ENCODE peak calls at places on chromosomes 11 and 22, in four cellular contexts. R, E, W and C are unnamed samples.

GRCh38 chr11:122578168-122578825 is 77.2 kb upstream of the UBASH3B start:
- DNase-seq in E (no peak), R (no peak), W (no peak), C (peak; percentile 13)

GRCh38 chr11:94310191-94310875 is 6.0 kb downstream of the IZUMO1R start:
- DNase-seq in R (no peak), W (no peak), E (no peak), C (no peak)

GRCh38 chr11:68825603-68826002 is 16.1 kb downstream of the CPT1A start:
- DNase-seq in W (peak; percentile 83), E (no peak), R (peak; percentile 18), C (peak; percentile 71)

GRCh38 chr11:10418950-10419310 is 36.1 kb upstream of the AMPD3 start:
- DNase-seq in E (no peak), W (no peak), R (no peak), C (no peak)

GRCh38 chr22:23220485-23221350 is 40.4 kb downstream of the BCR start:
- DNase-seq in W (peak; percentile 80), E (no peak), R (no peak), C (no peak)

GRCh38 chr11:31050061-31050790 is 319.3 kb downstream of the DCDC1 start:
- DNase-seq in R (no peak), E (peak; percentile 40), W (no peak), C (no peak)

GRCh38 chr11:95692526-95693270 is 96.9 kb downstream of the FAM76B start:
- DNase-seq in R (no peak), W (no peak), E (no peak), C (no peak)

GRCh38 chr11:126438272-126438671 is 82.8 kb downstream of the ST3GAL4 start:
- DNase-seq in E (no peak), W (no peak), R (no peak), C (no peak)

GRCh38 chr11:44623321-44623715 is 57.9 kb downstream of the CD82 start:
- DNase-seq in R (no peak), W (no peak), E (no peak), C (peak; percentile 4)

GRCh38 chr11:43212279-43212678 is 99.5 kb upstream of the API5 start:
- DNase-seq in W (no peak), E (no peak), R (peak; percentile 18), C (peak; percentile 7)

GRCh38 chr11:131033151-131033651 is 116.9 kb upstream of the SNX19 start:
- DNase-seq in R (no peak), E (no peak), W (peak; percentile 77), C (no peak)

GRCh38 chr11:64000026-64000739 is 13.9 kb downstream of the OTUB1 start:
- DNase-seq in W (peak; percentile 89), R (peak; percentile 91), E (peak; percentile 86), C (peak; percentile 54)

GRCh38 chr22:26485013-26485412 is 1.3 kb downstream of the SRRD start:
- DNase-seq in E (no peak), W (no peak), R (no peak), C (no peak)

GRCh38 chr11:117303101-117303500 is 12.0 kb downstream of the BACE1-AS start:
- DNase-seq in W (no peak), R (no peak), E (no peak), C (no peak)

GRCh38 chr22:29079218-29079901 is 6.5 kb downstream of the KREMEN1 start:
- DNase-seq in W (no peak), R (no peak), E (no peak), C (peak; percentile 38)
- H3K27ac ChIP-seq in W (no peak overlapping the region), R (no peak overlapping the region), E (peak overlapping the region; percentile 48), C (peak overlapping the region; percentile 62)

GRCh38 chr11:66119348-66120133 is 49.5 kb downstream of the PACS1 start:
- DNase-seq in R (peak; percentile 52), W (no peak), E (no peak), C (peak; percentile 79)
- H3K4me3 ChIP-seq in R (no peak overlapping the region), W (no peak overlapping the region), E (no peak overlapping the region), C (no peak overlapping the region)

GRCh38 chr22:44741929-44742328 is 10.4 kb upstream of the ARHGAP8 start:
- DNase-seq in E (no peak), R (no peak), W (no peak), C (no peak)

GRCh38 chr22:44746061-44746789 is 6.2 kb upstream of the ARHGAP8 start:
- DNase-seq in W (no peak), E (no peak), R (no peak), C (no peak)

GRCh38 chr22:44743804-44744211 is 8.6 kb upstream of the ARHGAP8 start:
- DNase-seq in R (no peak), E (no peak), W (no peak), C (no peak)

GRCh38 chr22:44740307-44740706 is 12.1 kb upstream of the ARHGAP8 start:
- DNase-seq in R (no peak), W (no peak), E (no peak), C (no peak)

GRCh38 chr22:44743247-44743646 is 9.1 kb upstream of the ARHGAP8 start:
- DNase-seq in E (no peak), W (peak; percentile 48), R (no peak), C (no peak)
- H3K27ac ChIP-seq in E (no peak overlapping the region), W (no peak overlapping the region), R (no peak overlapping the region), C (no peak overlapping the region)

DNA sequence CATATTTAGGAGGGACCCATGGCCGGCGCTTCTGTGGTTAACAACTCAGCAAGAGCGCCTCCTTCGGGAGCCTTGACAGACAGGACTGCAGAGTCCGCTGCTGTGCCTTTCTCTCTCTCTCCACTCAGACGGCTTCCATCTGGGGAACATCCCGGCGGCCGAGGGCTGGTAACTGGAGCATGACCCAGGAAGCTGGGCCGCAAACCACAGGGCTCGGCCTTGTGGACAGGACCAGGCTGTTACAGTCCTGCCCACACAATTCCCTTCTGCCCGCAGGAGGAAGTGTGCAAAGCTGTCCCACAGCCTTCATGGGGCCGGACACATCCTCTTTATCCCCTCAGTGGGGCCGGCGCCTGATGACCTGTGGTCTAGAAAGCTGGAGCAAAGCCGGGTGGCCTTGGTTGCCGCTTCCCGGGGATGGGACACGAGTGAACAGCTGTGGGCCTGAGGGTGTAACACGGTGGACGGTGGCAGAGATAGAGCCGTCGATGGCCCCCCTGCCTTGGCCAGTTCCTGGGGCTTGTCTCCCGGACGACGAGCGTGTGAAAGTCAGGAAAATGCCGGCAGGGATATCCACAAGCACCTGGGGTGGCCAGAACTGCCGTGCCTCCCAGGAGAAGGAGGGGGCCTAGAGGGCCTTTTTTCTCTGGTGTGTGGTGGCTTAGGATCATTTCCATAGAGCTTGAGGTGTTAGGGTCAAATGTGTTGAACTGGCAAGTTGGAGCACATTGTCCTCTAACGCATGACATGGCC is 50.1 kb downstream of the FBLN1 start:
- DNase-seq in W (peak; percentile 94), R (peak; percentile 45), E (peak; percentile 79), C (no peak)
- H3K4me3 ChIP-seq in W (no peak overlapping the region), R (no peak overlapping the region), E (no peak overlapping the region), C (no peak overlapping the region)

DNA sequence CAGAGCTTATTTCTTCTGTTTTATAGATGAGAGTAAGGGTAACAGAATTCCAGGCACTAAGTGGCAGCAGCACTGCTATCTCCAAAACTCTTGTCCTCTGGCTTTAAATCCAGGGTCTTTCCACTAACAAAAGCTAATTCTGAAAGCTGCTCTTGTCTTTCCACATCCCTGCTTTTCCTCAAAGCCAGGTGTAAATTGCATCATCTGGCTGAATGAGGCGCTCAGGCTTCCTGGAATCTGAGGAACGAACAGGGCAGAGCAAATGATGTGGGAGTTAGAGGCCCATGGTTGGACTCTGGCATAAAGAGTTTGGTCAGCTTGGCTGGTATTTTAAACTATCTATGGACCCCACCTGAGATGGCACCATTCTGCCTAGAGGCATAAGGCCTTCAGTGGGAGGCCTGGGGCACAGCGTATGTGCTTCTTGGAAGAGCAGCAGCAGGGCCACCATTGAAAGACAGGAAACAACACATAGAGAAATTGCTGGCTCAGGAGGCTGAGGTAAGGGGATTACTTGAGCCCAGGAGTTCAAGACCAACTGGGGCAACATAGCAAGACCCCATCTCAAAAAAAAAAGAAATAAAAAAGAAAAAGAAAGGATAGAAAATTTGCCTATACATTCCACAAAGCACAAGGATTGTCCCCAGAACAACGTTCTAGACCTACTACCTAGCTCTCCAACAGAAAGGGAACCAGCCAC is 1.9 kb downstream of the KCNJ5 start:
- DNase-seq in W (no peak), E (no peak), R (peak; percentile 83), C (no peak)
- H3K27ac ChIP-seq in W (peak overlapping the region; percentile 17), E (no peak overlapping the region), R (no peak overlapping the region), C (no peak overlapping the region)